ENCODE peak calls at places on chromosomes 16 and 17, in five cellular contexts. I, R, N, Y and B are unnamed samples.

GRCh38 chr17:58341861-58342475 is 10.0 kb downstream of the SUPT4H1 start:
- DNase-seq in I (no peak), R (no peak), N (no peak), Y (no peak), B (no peak)

GRCh38 chr16:66905633-66906539 is 12.8 kb downstream of the CDH16 start:
- DNase-seq in I (peak; percentile 79), R (peak; percentile 36), N (no peak), Y (no peak), B (peak; percentile 59)

GRCh38 chr17:62963296-62963695 is 2.7 kb upstream of the TANC2 start:
- DNase-seq in I (no peak), R (no peak), N (no peak), Y (no peak), B (no peak)

GRCh38 chr17:71634376-71634775 is 486.4 kb upstream of the SOX9 start:
- DNase-seq in I (no peak), R (no peak), N (no peak), Y (no peak), B (no peak)

GRCh38 chr17:7838291-7839075 is 4.5 kb downstream of the KDM6B start:
- DNase-seq in I (peak; percentile 57), R (peak; percentile 79), N (no peak), Y (peak; percentile 58), B (peak; percentile 55)

GRCh38 chr17:58320163-58320558 is 8.4 kb downstream of the TSPOAP1 start:
- DNase-seq in I (no peak), R (no peak), N (no peak), Y (no peak), B (no peak)

GRCh38 chr16:26665166-26665939 is 401.4 kb upstream of the C16orf82 start:
- DNase-seq in I (no peak), R (no peak), N (no peak), Y (no peak), B (no peak)

GRCh38 chr16:81461756-81462155 is 17.1 kb downstream of the CMIP start:
- DNase-seq in I (no peak), R (no peak), N (no peak), Y (no peak), B (no peak)

GRCh38 chr17:77613627-77614026 is 344.9 kb upstream of the TNRC6C start:
- DNase-seq in I (no peak), R (no peak), N (no peak), Y (no peak), B (no peak)

GRCh38 chr17:64277831-64278562 is 14.9 kb upstream of the TEX2 start:
- DNase-seq in I (no peak), R (peak; percentile 71), N (no peak), Y (no peak), B (no peak)

GRCh38 chr16:12255919-12256665 is 279.6 kb downstream of the SNX29 start:
- DNase-seq in I (no peak), R (no peak), N (no peak), Y (no peak), B (no peak)

GRCh38 chr17:80859004-80859941 is 132.4 kb upstream of the CHMP6 start:
- DNase-seq in I (no peak), R (peak; percentile 83), N (no peak), Y (no peak), B (no peak)

GRCh38 chr16:25730396-25730795 is 38.6 kb downstream of the HS3ST4 start:
- DNase-seq in I (no peak), R (no peak), N (no peak), Y (no peak), B (no peak)

GRCh38 chr16:20674684-20675487 is 22.6 kb downstream of the ACSM1 start:
- DNase-seq in I (no peak), R (no peak), N (no peak), Y (no peak), B (no peak)

GRCh38 chr17:31549121-31549524 is 157.6 kb downstream of the RAB11FIP4 start:
- DNase-seq in I (no peak), R (no peak), N (no peak), Y (no peak), B (no peak)

GRCh38 chr16:86515420-86515779 is 5.1 kb downstream of the FOXF1 start:
- DNase-seq in I (no peak), R (peak; percentile 44), N (no peak), Y (no peak), B (no peak)

GRCh38 chr17:66747561-66748275 is 87.2 kb upstream of the CACNG5 start:
- DNase-seq in I (no peak), R (peak; percentile 77), N (no peak), Y (no peak), B (no peak)

GRCh38 chr16:67336111-67336510 is 9.5 kb downstream of the LRRC36 start:
- DNase-seq in I (no peak), R (no peak), N (no peak), Y (no peak), B (no peak)

GRCh38 chr17:27569257-27569722 is 61.7 kb upstream of the LGALS9 start:
- DNase-seq in I (peak; percentile 45), R (no peak), N (peak; percentile 7), Y (no peak), B (peak; percentile 89)

GRCh38 chr16:31453255-31454204 is 5.8 kb upstream of the ARMC5 start:
- DNase-seq in I (no peak), R (peak; percentile 39), N (no peak), Y (no peak), B (no peak)

GRCh38 chr17:7465481-7466275 is 13.8 kb downstream of the ZBTB4 start:
- DNase-seq in I (no peak), R (no peak), N (no peak), Y (no peak), B (no peak)

GRCh38 chr17:82297804-82298537 is 19.4 kb downstream of the CD7 start:
- DNase-seq in I (no peak), R (peak; percentile 94), N (peak; percentile 87), Y (no peak), B (no peak)

GRCh38 chr16:47310792-47311211 is 150.1 kb downstream of the ITFG1 start:
- DNase-seq in I (no peak), R (no peak), N (no peak), Y (no peak), B (no peak)

GRCh38 chr16:85168732-85169256 is 56.5 kb upstream of the CIBAR2 start:
- DNase-seq in I (peak; percentile 93), R (peak; percentile 42), N (no peak), Y (peak; percentile 46), B (peak; percentile 51)

GRCh38 chr17:45227631-45228120 is 6.0 kb downstream of the FMNL1 start:
- DNase-seq in I (no peak), R (no peak), N (no peak), Y (no peak), B (no peak)

GRCh38 chr17:61072648-61073047 is 327.0 kb upstream of the TBX2 start:
- DNase-seq in I (no peak), R (peak; percentile 41), N (no peak), Y (no peak), B (no peak)

GRCh38 chr16:80691111-80691761 is 113.2 kb downstream of the CDYL2 start:
- DNase-seq in I (no peak), R (no peak), N (no peak), Y (no peak), B (no peak)

GRCh38 chr16:2023098-2023925 is 3.4 kb upstream of the NHERF2 start:
- DNase-seq in I (peak; percentile 93), R (peak; percentile 87), N (peak; percentile 97), Y (peak; percentile 99), B (peak; percentile 93)

GRCh38 chr17:42266918-42267766 is 9.0 kb downstream of the STAT5B start:
- DNase-seq in I (no peak), R (peak; percentile 96), N (peak; percentile 18), Y (no peak), B (no peak)

GRCh38 chr17:19508327-19508867 is 25.3 kb upstream of the SLC47A1 start:
- DNase-seq in I (no peak), R (no peak), N (peak; percentile 43), Y (no peak), B (no peak)

GRCh38 chr16:2016407-2016922 is 3.1 kb upstream of the NPW start:
- DNase-seq in I (no peak), R (no peak), N (no peak), Y (no peak), B (peak; percentile 26)

GRCh38 chr16:12826559-12826958 is 22.9 kb upstream of the CPPED1 start:
- DNase-seq in I (no peak), R (no peak), N (no peak), Y (no peak), B (no peak)